ENCODE peak calls at places on chromosome 3, in nine cellular contexts. U is NCI-H2081, E is endothelial cell, V is breast epithelium, D is nephron progenitor cell, I is PC-9, C is bronchial epithelial cell, H is NCI-H1092, F is SHP77. Q is an unnamed sample.

GRCh38 chr3:114496874-114497273 is 203.0 kb downstream of the TIGIT start:
- DNase-seq in U (no peak), E (no peak), V (no peak), D (no peak), I (peak), C (peak), H (no peak), F (no peak), Q (no peak)

GRCh38 chr3:88113311-88114162 is 36.2 kb upstream of the C3orf38 start:
- DNase-seq in U (peak), E (peak), V (peak), D (peak), I (no peak), C (peak), H (peak), F (peak), Q (peak)

GRCh38 chr3:127403795-127404194 is 115.9 kb upstream of the PRR20G start:
- DNase-seq in U (no peak), E (no peak), V (no peak), D (no peak), I (no peak), C (no peak), H (no peak), F (no peak), Q (no peak)

GRCh38 chr3:50237754-50238548 is 1.9 kb downstream of the GNAI2 start:
- DNase-seq in U (peak), E (peak), V (peak), D (peak), I (peak), C (peak), H (peak), F (peak), Q (no peak)

GRCh38 chr3:51814034-51814433 is 35.0 kb upstream of the IQCF6 start:
- DNase-seq in U (no peak), E (no peak), V (no peak), D (no peak), I (no peak), C (no peak), H (no peak), F (no peak), Q (no peak)

GRCh38 chr3:55481918-55482495 is 5.1 kb downstream of the WNT5A start:
- DNase-seq in U (no peak), E (peak), V (no peak), D (peak), I (no peak), C (no peak), H (no peak), F (no peak), Q (no peak)

GRCh38 chr3:145899229-145899628 is 261.8 kb downstream of the PLOD2 start:
- DNase-seq in U (no peak), E (no peak), V (no peak), D (no peak), I (no peak), C (peak), H (no peak), F (no peak), Q (no peak)

GRCh38 chr3:126342991-126343661 is 14.1 kb downstream of the KLF15 start:
- DNase-seq in U (no peak), E (no peak), V (no peak), D (peak), I (no peak), C (peak), H (no peak), F (no peak), Q (no peak)

GRCh38 chr3:33874815-33875214 is 76.4 kb downstream of the PDCD6IP start:
- DNase-seq in U (no peak), E (no peak), V (no peak), D (no peak), I (no peak), C (no peak), H (no peak), F (no peak), Q (no peak)

GRCh38 chr3:194740859-194741486 is 55.3 kb downstream of the FAM43A start:
- DNase-seq in U (no peak), E (peak), V (no peak), D (no peak), I (peak), C (peak), H (no peak), F (no peak), Q (peak)

GRCh38 chr3:64972793-64973192 is 285.0 kb upstream of the ADAMTS9 start:
- DNase-seq in U (no peak), E (no peak), V (no peak), D (no peak), I (no peak), C (no peak), H (no peak), F (no peak), Q (no peak)

GRCh38 chr3:142003291-142003690 is 126.8 kb downstream of the ATP1B3 start:
- DNase-seq in U (no peak), E (no peak), V (no peak), D (no peak), I (no peak), C (no peak), H (no peak), F (no peak), Q (no peak)

GRCh38 chr3:60584250-60584649 is 667.0 kb downstream of the FHIT start:
- DNase-seq in U (no peak), E (no peak), V (no peak), D (no peak), I (no peak), C (no peak), H (no peak), F (no peak), Q (no peak)

GRCh38 chr3:50675179-50676030 is 678 bp downstream of the DOCK3 start:
- DNase-seq in U (no peak), E (peak), V (no peak), D (peak), I (no peak), C (no peak), H (peak), F (peak), Q (no peak)

GRCh38 chr3:147702499-147702898 is 293.3 kb downstream of the ZIC1 start:
- DNase-seq in U (no peak), E (no peak), V (no peak), D (no peak), I (no peak), C (no peak), H (no peak), F (no peak), Q (no peak)

GRCh38 chr3:23319913-23320312 is 116.8 kb downstream of the UBE2E2 start:
- DNase-seq in U (no peak), E (no peak), V (no peak), D (no peak), I (no peak), C (no peak), H (no peak), F (no peak), Q (no peak)

GRCh38 chr3:152270145-152270870 is 1.6 kb downstream of the MBNL1 start:
- DNase-seq in U (no peak), E (no peak), V (no peak), D (peak), I (peak), C (peak), H (peak), F (no peak), Q (no peak)

GRCh38 chr3:133192363-133192945 is 154.3 kb downstream of the TMEM108 start:
- DNase-seq in U (no peak), E (peak), V (no peak), D (no peak), I (no peak), C (no peak), H (no peak), F (no peak), Q (no peak)

GRCh38 chr3:25495304-25495703 is 67.2 kb downstream of the RARB start:
- DNase-seq in U (no peak), E (no peak), V (no peak), D (no peak), I (no peak), C (no peak), H (no peak), F (no peak), Q (no peak)

GRCh38 chr3:4908769-4909156 is 70.5 kb upstream of the BHLHE40 start:
- DNase-seq in U (no peak), E (no peak), V (no peak), D (no peak), I (no peak), C (no peak), H (no peak), F (no peak), Q (no peak)